ENCODE peak calls at places on chromosomes 5 and 9, in eight cellular contexts. X, J, Z, R, E, P, W and U are unnamed samples.

GRCh38 chr5:122101636-122102285 is 23.7 kb upstream of the LOX start:
- DNase-seq in X (peak; percentile 64), J (no peak), Z (peak; percentile 79), R (no peak), E (no peak), P (no peak), W (no peak), U (no peak)

GRCh38 chr5:57302164-57302563 is 128.3 kb downstream of the GPBP1 start:
- DNase-seq in X (peak; percentile 51), J (no peak), Z (peak; percentile 56), R (peak; percentile 49), E (no peak), P (peak; percentile 46), W (no peak), U (no peak)

GRCh38 chr5:92508271-92508670 is 1072.7 kb downstream of the NR2F1-AS1 start:
- DNase-seq in X (no peak), J (no peak), Z (no peak), R (no peak), E (no peak), P (no peak), W (no peak), U (no peak)

GRCh38 chr5:5995819-5996218 is 382.5 kb downstream of the MED10 start:
- DNase-seq in X (no peak), J (no peak), Z (no peak), R (no peak), E (no peak), P (no peak), W (no peak), U (no peak)

GRCh38 chr9:15142903-15143534 is 164.0 kb downstream of the TTC39B start:
- DNase-seq in X (peak; percentile 72), J (no peak), Z (peak; percentile 70), R (peak; percentile 61), E (no peak), P (no peak), W (no peak), U (no peak)

GRCh38 chr5:6497267-6497666 is 48.6 kb downstream of the UBE2QL1 start:
- DNase-seq in X (no peak), J (no peak), Z (no peak), R (no peak), E (no peak), P (no peak), W (no peak), U (no peak)

GRCh38 chr5:126358525-126358924 is 64.7 kb upstream of the GRAMD2B start:
- DNase-seq in X (no peak), J (no peak), Z (peak; percentile 49), R (no peak), E (no peak), P (no peak), W (no peak), U (no peak)

GRCh38 chr5:51416149-51416548 is 32.9 kb downstream of the ISL1 start:
- DNase-seq in X (no peak), J (no peak), Z (no peak), R (no peak), E (no peak), P (no peak), W (no peak), U (no peak)

GRCh38 chr5:154857091-154857533 is 1.3 kb upstream of the CNOT8 start:
- DNase-seq in X (no peak), J (peak; percentile 89), Z (no peak), R (no peak), E (peak; percentile 77), P (no peak), W (no peak), U (peak; percentile 93)

GRCh38 chr5:17238521-17239041 is 21.1 kb downstream of the BASP1 start:
- DNase-seq in X (peak; percentile 72), J (no peak), Z (peak; percentile 82), R (no peak), E (no peak), P (no peak), W (no peak), U (no peak)

GRCh38 chr9:1151691-1152090 is 101.5 kb downstream of the DMRT2 start:
- DNase-seq in X (no peak), J (no peak), Z (no peak), R (no peak), E (no peak), P (no peak), W (no peak), U (no peak)

GRCh38 chr5:82863260-82863659 is 213.9 kb downstream of the TMEM167A start:
- DNase-seq in X (no peak), J (no peak), Z (no peak), R (no peak), E (no peak), P (no peak), W (no peak), U (no peak)

GRCh38 chr9:122281368-122281767 is 16.7 kb downstream of the MRRF start:
- DNase-seq in X (no peak), J (no peak), Z (no peak), R (no peak), E (no peak), P (no peak), W (no peak), U (no peak)

GRCh38 chr9:1745980-1746379 is 269.2 kb upstream of the SMARCA2 start:
- DNase-seq in X (no peak), J (no peak), Z (no peak), R (no peak), E (no peak), P (no peak), W (no peak), U (no peak)

GRCh38 chr5:120297621-120298020 is 166.5 kb upstream of the PRR16 start:
- DNase-seq in X (no peak), J (no peak), Z (peak; percentile 31), R (no peak), E (no peak), P (no peak), W (no peak), U (no peak)

GRCh38 chr5:154740483-154740882 is 14.7 kb upstream of the LARP1 start:
- DNase-seq in X (no peak), J (peak; percentile 37), Z (peak; percentile 82), R (no peak), E (no peak), P (no peak), W (peak; percentile 88), U (peak; percentile 79)

GRCh38 chr9:77735515-77735914 is 87.4 kb upstream of the GNA14 start:
- DNase-seq in X (peak; percentile 96), J (no peak), Z (peak; percentile 17), R (no peak), E (no peak), P (no peak), W (no peak), U (no peak)

GRCh38 chr5:126422994-126423788 is at the start of gene GRAMD2B:
- DNase-seq in X (peak; percentile 82), J (peak; percentile 88), Z (peak; percentile 88), R (peak; percentile 94), E (peak; percentile 86), P (peak; percentile 65), W (peak; percentile 87), U (peak; percentile 91)

GRCh38 chr9:127980056-127980705 is 608 bp downstream of the EEIG1 start:
- DNase-seq in X (peak; percentile 33), J (no peak), Z (no peak), R (peak; percentile 81), E (peak; percentile 75), P (peak; percentile 55), W (peak; percentile 76), U (peak; percentile 68)

GRCh38 chr5:142186821-142187594 is 78.4 kb downstream of the NDFIP1 start:
- DNase-seq in X (no peak), J (no peak), Z (no peak), R (no peak), E (no peak), P (no peak), W (peak; percentile 60), U (no peak)

GRCh38 chr9:111232997-111233790 is 96.8 kb downstream of the OR2K2 start:
- DNase-seq in X (no peak), J (no peak), Z (no peak), R (peak; percentile 79), E (no peak), P (no peak), W (no peak), U (no peak)

GRCh38 chr9:90815183-90815943 is 13.7 kb downstream of the SYK start:
- DNase-seq in X (no peak), J (peak; percentile 75), Z (peak; percentile 2), R (no peak), E (no peak), P (peak; percentile 37), W (peak; percentile 58), U (no peak)

GRCh38 chr5:71810023-71810422 is 90.9 kb downstream of the CARTPT start:
- DNase-seq in X (no peak), J (no peak), Z (no peak), R (peak; percentile 59), E (no peak), P (no peak), W (no peak), U (no peak)

GRCh38 chr9:70581214-70581966 is 166.9 kb upstream of the KLF9 start:
- DNase-seq in X (no peak), J (no peak), Z (no peak), R (no peak), E (no peak), P (no peak), W (no peak), U (no peak)
- H3K4me1 ChIP-seq in X (peaks cover 16% of the 10 kb centered on the region), J (peaks cover 19% of the 10 kb centered on the region), Z (peaks cover 11% of the 10 kb centered on the region), R (no peaks in the 10 kb centered on the region), E (no peaks in the 10 kb centered on the region), P (no peaks in the 10 kb centered on the region), W (no peaks in the 10 kb centered on the region), U (peaks cover 29% of the 10 kb centered on the region)

GRCh38 chr5:59800375-59800893 is 93.1 kb downstream of the PDE4D start:
- DNase-seq in X (no peak), J (no peak), Z (no peak), R (peak; percentile 53), E (no peak), P (no peak), W (no peak), U (no peak)
- TF ChIP-seq CTCF in X (no peak), J (no peak), Z (no peak), R (peak; percentile 9), E (no peak), P (peak; percentile 13), W (no peak), U (peak; percentile 10)

DNA sequence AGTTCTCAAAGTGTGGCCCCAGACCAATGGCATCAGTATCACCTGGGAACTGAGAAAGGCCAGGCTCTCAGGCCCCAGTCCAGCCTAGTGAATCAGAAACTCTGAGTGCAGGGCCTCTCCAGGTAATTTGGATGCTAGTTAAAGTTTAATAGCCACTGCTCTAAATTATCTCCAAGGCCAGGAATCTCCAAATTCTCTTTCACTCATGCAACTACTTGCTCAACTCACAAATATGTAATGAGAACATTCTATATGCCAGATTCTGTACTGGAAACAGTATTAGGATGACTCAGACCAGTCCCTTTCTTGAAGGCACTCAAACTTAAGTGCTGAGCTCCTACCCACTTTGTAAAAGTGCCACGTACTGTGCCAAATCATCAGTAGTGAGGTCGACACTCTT is 84.6 kb downstream of the PAPPA start:
- DNase-seq in X (no peak), J (no peak), Z (peak; percentile 93), R (no peak), E (no peak), P (no peak), W (no peak), U (no peak)
- H3K4me1 ChIP-seq in X (no peaks in the 10 kb centered on the region), J (peaks cover 23% of the 10 kb centered on the region), Z (peaks cover 18% of the 10 kb centered on the region), R (no peaks in the 10 kb centered on the region), E (no peaks in the 10 kb centered on the region), P (no peaks in the 10 kb centered on the region), W (no peaks in the 10 kb centered on the region), U (no peaks in the 10 kb centered on the region)

DNA sequence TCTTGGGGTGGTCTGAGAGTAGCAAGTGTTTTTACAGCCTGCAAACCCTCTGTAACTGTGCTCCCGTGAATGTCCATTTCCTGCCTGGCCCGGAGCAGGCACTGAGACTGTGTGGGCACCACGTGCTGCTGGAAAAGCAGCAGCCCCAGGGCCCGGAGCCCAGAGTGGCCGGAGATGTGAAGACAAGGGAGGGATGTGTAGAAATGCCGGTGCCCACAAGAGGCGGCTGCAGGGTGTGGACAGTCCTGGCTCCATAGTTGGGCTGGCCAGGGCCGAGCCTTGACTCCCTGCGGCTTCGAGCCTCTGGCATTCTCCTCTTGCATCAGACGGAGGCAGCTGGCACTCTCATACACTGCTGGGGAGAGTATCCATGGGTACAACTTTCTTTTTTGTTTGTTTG is 13.2 kb upstream of the GFPT2 start:
- DNase-seq in X (peak; percentile 7), J (peak; percentile 52), Z (no peak), R (no peak), E (no peak), P (no peak), W (no peak), U (no peak)
- TF ChIP-seq CTCF in X (no peak), J (no peak), Z (no peak), R (no peak), E (no peak), P (no peak), W (no peak), U (no peak)